ENCODE peak calls at places on chromosomes 12 and 14, in four cellular contexts. D is EH, Y is mesenchymal stem cell, W is Ammon's horn. P is an unnamed sample.

GRCh38 chr12:30823140-30823669 is 68.5 kb upstream of the CAPRIN2 start:
- DNase-seq in D (no peak), Y (peak; percentile 62), W (peak; percentile 7), P (peak; percentile 15)

GRCh38 chr12:61504396-61505115 is 755.6 kb upstream of the USP15 start:
- DNase-seq in D (no peak), Y (no peak), W (no peak), P (no peak)

GRCh38 chr14:102663031-102663430 is 70.6 kb downstream of the RCOR1 start:
- DNase-seq in D (no peak), Y (no peak), W (no peak), P (no peak)

GRCh38 chr14:47284283-47284682 is 391.1 kb downstream of the MDGA2 start:
- DNase-seq in D (no peak), Y (no peak), W (no peak), P (no peak)

GRCh38 chr12:27436029-27436428 is 10.5 kb upstream of the SMCO2 start:
- DNase-seq in D (no peak), Y (no peak), W (no peak), P (no peak)

GRCh38 chr12:32765906-32766305 is 10.2 kb upstream of the YARS2 start:
- DNase-seq in D (peak; percentile 2), Y (no peak), W (no peak), P (no peak)

GRCh38 chr12:12788131-12788530 is 2.7 kb downstream of the APOLD1 start:
- DNase-seq in D (no peak), Y (no peak), W (no peak), P (no peak)

GRCh38 chr12:131826064-131826928 is 1.9 kb upstream of the MMP17 start:
- DNase-seq in D (no peak), Y (no peak), W (no peak), P (no peak)

GRCh38 chr14:105092124-105092911 is 27.1 kb upstream of the GPR132 start:
- DNase-seq in D (peak; percentile 43), Y (peak; percentile 47), W (no peak), P (no peak)

GRCh38 chr14:50882932-50883826 is 11.3 kb downstream of the ABHD12B start:
- DNase-seq in D (no peak), Y (no peak), W (no peak), P (no peak)

GRCh38 chr14:71214241-71214640 is 307.0 kb downstream of the PCNX1 start:
- DNase-seq in D (no peak), Y (no peak), W (no peak), P (no peak)

GRCh38 chr12:131907379-131908081 is 13.1 kb downstream of the ULK1 start:
- DNase-seq in D (no peak), Y (no peak), W (no peak), P (no peak)

GRCh38 chr12:93567174-93567573 is 5.3 kb upstream of the SOCS2 start:
- DNase-seq in D (no peak), Y (no peak), W (no peak), P (no peak)

GRCh38 chr12:26832817-26833691 is at the start of gene ITPR2:
- DNase-seq in D (peak; percentile 93), Y (peak; percentile 96), W (peak; percentile 94), P (peak; percentile 88)

GRCh38 chr14:37583358-37584210 is 11.5 kb downstream of the FOXA1 start:
- DNase-seq in D (no peak), Y (peak; percentile 4), W (no peak), P (no peak)

GRCh38 chr12:6465467-6466183 is 4.9 kb downstream of the VAMP1 start:
- DNase-seq in D (peak; percentile 75), Y (peak; percentile 78), W (peak; percentile 69), P (no peak)

GRCh38 chr14:104657114-104657524 is 32.3 kb upstream of the INF2 start:
- DNase-seq in D (no peak), Y (no peak), W (peak; percentile 65), P (peak; percentile 77)

GRCh38 chr14:47278233-47278842 is 397.1 kb downstream of the MDGA2 start:
- DNase-seq in D (peak; percentile 5), Y (peak; percentile 57), W (peak; percentile 55), P (peak; percentile 10)

GRCh38 chr12:130557876-130558770 is 158.0 kb downstream of the RIMBP2 start:
- DNase-seq in D (no peak), Y (no peak), W (no peak), P (no peak)

GRCh38 chr12:50033317-50033679 is 8.0 kb upstream of the RACGAP1 start:
- DNase-seq in D (no peak), Y (no peak), W (peak; percentile 35), P (no peak)

GRCh38 chr14:51491036-51491545 is 160.6 kb upstream of the FRMD6 start:
- DNase-seq in D (no peak), Y (peak; percentile 72), W (no peak), P (no peak)

GRCh38 chr12:104669851-104670337 is 213.1 kb downstream of the CHST11 start:
- DNase-seq in D (no peak), Y (peak; percentile 63), W (no peak), P (no peak)

GRCh38 chr12:22658214-22658613 is 33.2 kb downstream of the ETNK1 start:
- DNase-seq in D (peak; percentile 69), Y (peak; percentile 52), W (no peak), P (no peak)

GRCh38 chr14:35155962-35156361 is 33.6 kb downstream of the PRORP start:
- DNase-seq in D (peak; percentile 51), Y (peak; percentile 84), W (no peak), P (no peak)

GRCh38 chr12:94644622-94645021 is 5.7 kb downstream of the TMCC3 start:
- DNase-seq in D (peak; percentile 39), Y (peak; percentile 69), W (peak; percentile 69), P (no peak)

GRCh38 chr12:76366163-76366562 is 17.9 kb upstream of the BBS10 start:
- DNase-seq in D (no peak), Y (no peak), W (no peak), P (no peak)

GRCh38 chr12:65171870-65172269 is 2.5 kb downstream of the LEMD3 start:
- DNase-seq in D (peak; percentile 5), Y (peak; percentile 24), W (no peak), P (no peak)

GRCh38 chr14:95147597-95147996 is 9.7 kb downstream of the DICER1 start:
- DNase-seq in D (no peak), Y (no peak), W (no peak), P (no peak)

GRCh38 chr12:16165506-16165905 is 112.0 kb downstream of the SLC15A5 start:
- DNase-seq in D (peak; percentile 57), Y (peak; percentile 40), W (peak; percentile 76), P (peak; percentile 1)

GRCh38 chr14:35416108-35416750 is 11.7 kb upstream of the NFKBIA start:
- DNase-seq in D (peak; percentile 56), Y (peak; percentile 33), W (no peak), P (no peak)

GRCh38 chr12:57738661-57739237 is at the start of gene AGAP2:
- DNase-seq in D (no peak), Y (no peak), W (peak; percentile 56), P (no peak)

GRCh38 chr12:77841467-77842054 is 10.9 kb downstream of the NAV3 start:
- DNase-seq in D (no peak), Y (no peak), W (no peak), P (no peak)